ENCODE peak calls at places on chromosomes 13 and 19, in eight cellular contexts. U is heart right ventricle; X is mammary epithelial cell; Y is SJSA1; B is left ventricle myocardium inferior; M is psoas muscle; H is CD4-positive, CD25-positive, alpha-beta regulatory T cell; T is colonic mucosa. E is an unnamed sample. For H3K4me1 and H3K27me3, the result is how much of the 10 kb centered on the place peaks cover.

GRCh38 chr13:34034411-34034810 is 216.5 kb downstream of the RFC3 start:
- DNase-seq in U (no peak), X (no peak), Y (no peak), B (no peak), M (no peak), H (no peak), T (no peak), E (no peak)

GRCh38 chr13:25215253-25215575 is 43.1 kb upstream of the AMER2 start:
- DNase-seq in U (no peak), X (no peak), Y (no peak), B (no peak), M (no peak), H (no peak), T (no peak), E (no peak)

GRCh38 chr13:45327253-45327954 is 13.6 kb downstream of the TPT1 start:
- DNase-seq in U (no peak), X (peak), Y (no peak), B (no peak), M (no peak), H (no peak), T (no peak), E (no peak)

GRCh38 chr19:16022681-16023557 is 53.4 kb upstream of the TPM4 start:
- DNase-seq in U (no peak), X (no peak), Y (no peak), B (no peak), M (no peak), H (no peak), T (no peak), E (no peak)

GRCh38 chr13:106471957-106472543 is 63.4 kb downstream of the EFNB2 start:
- DNase-seq in U (peak), X (peak), Y (peak), B (no peak), M (peak), H (no peak), T (peak), E (no peak)

GRCh38 chr13:104810242-104810641 is 1725.2 kb downstream of the EFNB2 start:
- DNase-seq in U (no peak), X (no peak), Y (no peak), B (no peak), M (no peak), H (no peak), T (no peak), E (no peak)

GRCh38 chr13:51323824-51324511 is 15.5 kb upstream of the SERPINE3 start:
- DNase-seq in U (no peak), X (peak), Y (no peak), B (no peak), M (no peak), H (no peak), T (no peak), E (no peak)

GRCh38 chr13:37173214-37173613 is 67.8 kb upstream of the CSNK1A1L start:
- DNase-seq in U (no peak), X (no peak), Y (no peak), B (no peak), M (no peak), H (no peak), T (no peak), E (no peak)

GRCh38 chr13:110539894-110540293 is 21.6 kb downstream of the RAB20 start:
- DNase-seq in U (no peak), X (no peak), Y (no peak), B (no peak), M (no peak), H (no peak), T (no peak), E (no peak)

GRCh38 chr13:113748862-113749451 is 10.1 kb upstream of the TMEM255B start:
- DNase-seq in U (no peak), X (no peak), Y (no peak), B (no peak), M (no peak), H (no peak), T (no peak), E (no peak)

GRCh38 chr19:18576383-18576782 is 4.7 kb downstream of the UBA52 start:
- DNase-seq in U (no peak), X (no peak), Y (no peak), B (no peak), M (no peak), H (no peak), T (no peak), E (no peak)

GRCh38 chr13:109789262-109789661 is 2.9 kb upstream of the IRS2 start:
- DNase-seq in U (no peak), X (no peak), Y (no peak), B (no peak), M (no peak), H (no peak), T (no peak), E (no peak)

GRCh38 chr19:34598217-34599155 is 78.5 kb downstream of the SCGB2B2 start:
- DNase-seq in U (no peak), X (no peak), Y (no peak), B (peak), M (no peak), H (no peak), T (no peak), E (no peak)

GRCh38 chr13:103926118-103926517 is 859.9 kb upstream of the SLC10A2 start:
- DNase-seq in U (no peak), X (no peak), Y (no peak), B (no peak), M (no peak), H (no peak), T (no peak), E (no peak)

GRCh38 chr13:62626771-62627170 is 1211.1 kb upstream of the PCDH20 start:
- DNase-seq in U (no peak), X (no peak), Y (no peak), B (no peak), M (no peak), H (no peak), T (no peak), E (no peak)

GRCh38 chr19:41521860-41522555 is 54.0 kb upstream of the CEACAM21 start:
- DNase-seq in U (no peak), X (no peak), Y (no peak), B (no peak), M (no peak), H (peak), T (no peak), E (peak)

GRCh38 chr13:114152831-114153371 is 20.5 kb upstream of the RASA3 start:
- DNase-seq in U (no peak), X (no peak), Y (no peak), B (no peak), M (no peak), H (no peak), T (no peak), E (no peak)

GRCh38 chr19:17946965-17947784 is 14.4 kb downstream of the CCDC124 start:
- DNase-seq in U (no peak), X (no peak), Y (no peak), B (no peak), M (peak), H (no peak), T (no peak), E (no peak)

GRCh38 chr19:5966215-5966614 is 11.7 kb downstream of the RANBP3 start:
- DNase-seq in U (no peak), X (no peak), Y (no peak), B (no peak), M (no peak), H (no peak), T (no peak), E (no peak)

GRCh38 chr13:89113744-89114143 is 1442.6 kb downstream of the SLITRK5 start:
- DNase-seq in U (no peak), X (no peak), Y (no peak), B (no peak), M (no peak), H (no peak), T (no peak), E (no peak)

GRCh38 chr19:15540435-15540834 is 32.1 kb downstream of the CYP4F22 start:
- DNase-seq in U (no peak), X (no peak), Y (no peak), B (no peak), M (no peak), H (no peak), T (no peak), E (no peak)

GRCh38 chr13:104085611-104086010 is 1019.4 kb upstream of the SLC10A2 start:
- DNase-seq in U (no peak), X (no peak), Y (peak), B (no peak), M (no peak), H (no peak), T (no peak), E (no peak)

GRCh38 chr19:18784786-18785120 is 6.4 kb downstream of the COMP start:
- DNase-seq in U (no peak), X (no peak), Y (no peak), B (no peak), M (no peak), H (no peak), T (no peak), E (no peak)

GRCh38 chr19:15780595-15781418 is 6.7 kb upstream of the OR10H5 start:
- DNase-seq in U (no peak), X (peak), Y (no peak), B (no peak), M (no peak), H (no peak), T (peak), E (no peak)

GRCh38 chr19:56110515-56111448 is 10.3 kb downstream of the ZNF787 start:
- DNase-seq in U (peak), X (no peak), Y (no peak), B (peak), M (peak), H (no peak), T (peak), E (no peak)
- H3K4me1 ChIP-seq in U (half or more), X (under half), Y (under half), B (half or more), M (half or more), H (under half), T (under half), E (under half)

GRCh38 chr13:31122544-31123260 is 39.0 kb downstream of the HSPH1 start:
- DNase-seq in U (no peak), X (no peak), Y (no peak), B (no peak), M (no peak), H (no peak), T (no peak), E (no peak)

GRCh38 chr13:31119966-31120733 is 41.6 kb downstream of the HSPH1 start:
- DNase-seq in U (no peak), X (no peak), Y (no peak), B (no peak), M (no peak), H (no peak), T (no peak), E (no peak)

GRCh38 chr13:31124225-31124624 is 37.5 kb downstream of the HSPH1 start:
- DNase-seq in U (no peak), X (no peak), Y (no peak), B (no peak), M (no peak), H (no peak), T (no peak), E (no peak)

GRCh38 chr13:31121327-31122140 is 40.2 kb downstream of the HSPH1 start:
- DNase-seq in U (no peak), X (no peak), Y (no peak), B (no peak), M (no peak), H (no peak), T (no peak), E (no peak)

GRCh38 chr13:31122143-31122542 is 39.6 kb downstream of the HSPH1 start:
- DNase-seq in U (no peak), X (no peak), Y (no peak), B (no peak), M (no peak), H (no peak), T (no peak), E (no peak)
- H3K27me3 ChIP-seq in U (under half), X (under half), Y (under half), B (half or more), M (under half), H (under half), T (under half), E (under half)

GRCh38 chr19:27851543-27852060 is 1361.3 kb downstream of the UQCRFS1 start:
- DNase-seq in U (no peak), X (no peak), Y (no peak), B (no peak), M (no peak), H (no peak), T (no peak), E (no peak)
- H3K4me1 ChIP-seq in U (under half), X (under half), Y (under half), B (under half), M (under half), H (under half), T (under half), E (under half)

DNA sequence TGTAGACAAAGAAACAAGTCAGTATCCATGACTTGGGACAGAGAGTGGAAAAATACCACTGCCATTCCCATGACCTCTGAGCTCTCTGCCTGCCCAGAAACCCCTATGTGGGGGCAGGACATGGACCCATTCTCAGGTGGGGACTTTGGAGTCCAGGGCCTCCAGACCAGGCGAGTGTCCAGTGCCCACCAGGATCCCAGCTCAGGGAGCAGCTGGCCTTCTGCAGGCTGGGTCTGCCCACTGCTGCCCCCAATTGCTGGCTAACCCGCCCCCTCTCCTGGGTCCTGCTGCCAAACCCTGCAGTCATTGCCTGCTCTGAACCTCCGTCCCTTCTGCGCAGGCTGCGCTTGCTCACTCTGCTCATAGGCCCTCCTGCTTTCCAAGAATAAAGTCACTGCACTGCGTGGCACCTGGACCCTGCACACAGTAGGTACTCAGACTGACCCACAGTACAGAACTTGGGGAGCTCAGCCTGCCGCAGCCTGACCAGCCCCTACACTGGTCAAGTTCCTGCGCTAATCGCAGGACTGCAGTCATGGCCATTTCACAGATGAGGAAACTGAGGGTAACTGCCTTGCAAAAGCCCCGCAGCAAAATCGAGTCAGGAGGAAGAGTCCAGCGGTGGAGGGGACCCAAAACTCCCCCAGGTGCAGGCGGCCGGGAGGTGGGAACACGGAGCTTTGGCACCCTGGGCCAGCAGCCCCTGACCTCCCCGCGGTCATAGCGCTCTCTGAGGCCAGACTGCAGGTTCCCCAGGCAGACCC is 774 bp downstream of the SLC7A10 start:
- DNase-seq in U (no peak), X (no peak), Y (no peak), B (no peak), M (no peak), H (no peak), T (no peak), E (no peak)
- H3K27me3 ChIP-seq in U (half or more), X (under half), Y (half or more), B (half or more), M (half or more), H (under half), T (under half), E (under half)

GRCh38 chr19:10729406-10729805 is 11.5 kb downstream of the DNM2 start:
- DNase-seq in U (no peak), X (no peak), Y (no peak), B (no peak), M (no peak), H (no peak), T (no peak), E (no peak)

GRCh38 chr19:10724573-10725071 is 6.7 kb downstream of the DNM2 start:
- DNase-seq in U (no peak), X (no peak), Y (no peak), B (no peak), M (no peak), H (no peak), T (no peak), E (no peak)

GRCh38 chr19:10725415-10725814 is 7.5 kb downstream of the DNM2 start:
- DNase-seq in U (no peak), X (no peak), Y (no peak), B (no peak), M (no peak), H (no peak), T (no peak), E (no peak)

GRCh38 chr19:10727599-10728250 is 9.8 kb downstream of the DNM2 start:
- DNase-seq in U (no peak), X (no peak), Y (no peak), B (no peak), M (no peak), H (no peak), T (no peak), E (no peak)

DNA sequence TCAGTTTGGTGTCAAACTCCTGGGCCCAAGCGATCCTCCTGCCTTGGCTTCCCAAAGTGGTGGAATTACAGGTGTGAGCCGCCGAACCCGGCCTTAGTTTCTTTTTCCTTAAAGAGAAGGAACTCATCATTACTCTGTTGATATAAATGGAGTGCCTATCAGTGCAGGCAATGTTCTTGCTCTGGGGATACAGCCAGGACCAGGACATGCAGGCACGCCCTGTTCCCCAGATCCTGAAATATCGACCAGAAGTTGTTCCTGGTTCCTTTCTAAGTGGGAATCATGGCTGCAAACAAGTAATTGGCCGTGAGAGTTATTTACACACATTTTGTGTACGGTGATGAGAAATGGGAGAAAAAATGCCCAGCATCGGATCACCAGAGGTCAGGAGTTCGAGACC is 8.4 kb downstream of the DNM2 start:
- DNase-seq in U (no peak), X (no peak), Y (no peak), B (no peak), M (no peak), H (no peak), T (no peak), E (no peak)
- H3K4me1 ChIP-seq in U (half or more), X (under half), Y (under half), B (half or more), M (under half), H (under half), T (under half), E (half or more)

DNA sequence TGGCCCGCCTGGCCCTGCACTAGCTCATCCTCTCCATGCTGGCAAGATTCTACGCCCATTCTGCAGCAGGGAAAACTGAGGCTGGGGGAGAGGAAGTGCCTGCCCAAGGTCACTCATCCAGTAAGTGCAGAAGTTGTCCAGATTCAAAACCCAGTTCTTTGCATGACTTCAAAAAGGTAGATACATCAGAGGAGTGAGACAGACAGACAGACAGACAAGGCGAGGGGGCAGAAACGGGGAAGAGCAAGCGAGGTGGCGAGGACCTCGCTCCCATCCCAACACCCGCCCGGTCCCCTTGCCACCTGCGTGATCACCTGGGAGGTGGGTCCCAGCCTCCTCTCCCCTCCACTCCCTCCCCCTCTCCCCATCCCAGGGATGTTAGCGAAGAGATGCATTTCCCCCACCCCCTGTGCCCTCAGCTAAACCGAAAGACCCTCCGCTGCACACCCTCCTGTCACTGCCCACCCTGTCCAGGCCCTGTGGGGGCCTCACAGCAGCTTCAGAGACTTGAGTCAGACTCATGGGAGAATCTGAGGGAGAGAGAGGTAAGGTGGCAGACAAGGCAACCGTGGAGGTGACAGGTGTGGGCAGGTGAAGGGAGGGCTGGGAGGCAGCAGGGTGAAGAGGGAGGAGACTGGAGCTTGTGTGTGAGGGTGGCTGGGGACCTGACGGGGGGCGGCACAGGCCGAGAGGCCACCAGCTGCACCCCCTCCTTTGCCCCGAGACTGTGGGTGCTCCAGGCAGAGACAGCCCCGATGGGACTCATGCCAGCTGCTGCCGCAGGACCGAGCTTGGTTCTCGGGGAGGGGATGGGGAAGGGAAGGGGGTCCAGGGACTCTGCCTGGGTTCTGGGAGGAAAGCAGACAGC is 18.9 kb downstream of the LRRC4B start:
- DNase-seq in U (no peak), X (no peak), Y (no peak), B (no peak), M (no peak), H (no peak), T (no peak), E (no peak)
- H3K27me3 ChIP-seq in U (half or more), X (under half), Y (under half), B (half or more), M (under half), H (under half), T (under half), E (under half)

GRCh38 chr13:99221567-99222239 is 21.0 kb downstream of the UBAC2 start:
- DNase-seq in U (no peak), X (no peak), Y (no peak), B (no peak), M (no peak), H (no peak), T (no peak), E (no peak)

GRCh38 chr13:99227331-99227900 is 26.8 kb downstream of the UBAC2 start:
- DNase-seq in U (no peak), X (no peak), Y (peak), B (no peak), M (no peak), H (no peak), T (no peak), E (no peak)

GRCh38 chr13:99226493-99226892 is 25.8 kb downstream of the UBAC2 start:
- DNase-seq in U (no peak), X (no peak), Y (no peak), B (no peak), M (no peak), H (no peak), T (no peak), E (no peak)

GRCh38 chr13:99225078-99225477 is 24.4 kb downstream of the UBAC2 start:
- DNase-seq in U (no peak), X (no peak), Y (no peak), B (no peak), M (no peak), H (no peak), T (no peak), E (no peak)

GRCh38 chr13:99224019-99224418 is 23.4 kb downstream of the UBAC2 start:
- DNase-seq in U (no peak), X (no peak), Y (no peak), B (no peak), M (no peak), H (no peak), T (no peak), E (no peak)
- H3K4me1 ChIP-seq in U (half or more), X (under half), Y (under half), B (half or more), M (half or more), H (half or more), T (under half), E (half or more)

DNA sequence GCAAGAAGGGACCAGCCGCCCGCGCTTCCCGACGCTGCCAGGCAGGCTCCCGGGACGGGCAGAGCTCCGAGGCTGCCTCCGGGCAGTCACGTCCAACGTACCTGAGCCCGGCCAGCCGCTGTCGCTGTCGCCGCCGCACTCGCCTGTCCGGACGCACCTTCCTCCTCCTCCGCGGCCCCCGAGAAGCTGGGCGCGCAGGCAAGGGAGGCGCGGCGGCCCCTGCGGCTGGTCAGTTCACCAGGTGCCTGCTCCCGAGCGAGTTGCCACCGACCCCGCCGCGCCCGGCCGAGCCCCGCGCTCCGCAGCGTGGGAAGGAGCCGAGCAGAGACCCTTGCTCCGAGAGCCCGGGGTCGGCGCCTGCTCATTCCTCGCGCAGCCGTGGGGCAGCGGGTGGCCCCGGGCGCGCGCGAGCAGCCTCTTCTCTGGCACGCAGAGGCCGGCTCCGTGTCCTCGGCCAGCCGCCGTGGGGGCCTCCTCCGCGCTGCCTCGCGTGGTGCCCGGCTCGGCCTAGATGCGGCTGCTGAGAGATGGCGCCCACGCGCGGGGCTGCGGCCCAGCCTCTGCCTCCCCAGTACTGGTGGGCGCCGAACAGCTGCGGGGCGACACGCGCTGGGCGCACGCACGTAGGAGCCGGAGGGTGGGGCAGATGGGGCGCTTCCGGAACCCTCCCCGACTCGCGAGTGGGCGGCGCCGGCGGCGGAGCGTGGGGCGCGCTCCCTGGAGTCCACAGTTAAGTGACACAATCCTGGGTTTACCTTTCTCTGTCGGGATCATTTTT is 419.4 kb downstream of the UQCRFS1 start:
- DNase-seq in U (no peak), X (no peak), Y (no peak), B (peak), M (no peak), H (no peak), T (no peak), E (no peak)
- H3K27me3 ChIP-seq in U (under half), X (under half), Y (under half), B (under half), M (under half), H (under half), T (under half), E (under half)

E was measured in CD4-positive, alpha-beta memory T cell.